ENCODE peak calls at places on chromosomes 11 and 22, in four cellular contexts. L, Y, G and T are unnamed samples.

GRCh38 chr11:78248191-78248590 is 59.5 kb downstream of the USP35 start:
- DNase-seq in G (no peak), L (no peak), Y (no peak), T (no peak)

GRCh38 chr11:80855975-80856524 is 1415.2 kb upstream of the TENM4 start:
- DNase-seq in Y (no peak), L (no peak), G (no peak), T (no peak)

GRCh38 chr11:34619062-34619516 is 1.8 kb upstream of the EHF start:
- DNase-seq in Y (no peak), L (peak; percentile 26), G (no peak), T (peak; percentile 41)

GRCh38 chr11:130431806-130432205 is 3.4 kb upstream of the ADAMTS8 start:
- DNase-seq in Y (no peak), G (no peak), L (no peak), T (no peak)

GRCh38 chr11:73980001-73980960 is 2.4 kb downstream of the UCP2 start:
- DNase-seq in G (no peak), L (no peak), Y (peak; percentile 56), T (peak; percentile 67)

GRCh38 chr11:23976369-23976768 is 520.5 kb upstream of the LUZP2 start:
- DNase-seq in Y (no peak), L (no peak), G (no peak), T (no peak)

GRCh38 chr11:35056391-35057093 is 82.4 kb upstream of the CD44 start:
- DNase-seq in Y (no peak), G (no peak), L (no peak), T (no peak)

GRCh38 chr11:134661660-134662059 is 249.6 kb upstream of the B3GAT1 start:
- DNase-seq in G (peak; percentile 6), Y (no peak), L (no peak), T (no peak)

GRCh38 chr11:70698871-70699270 is 300.5 kb downstream of the CTTN start:
- DNase-seq in L (no peak), G (no peak), Y (no peak), T (no peak)

GRCh38 chr11:10623797-10624761 is 55.6 kb upstream of the LYVE1 start:
- DNase-seq in Y (peak; percentile 72), G (peak; percentile 84), L (no peak), T (peak; percentile 75)

GRCh38 chr11:58734681-58735490 is 3.1 kb upstream of the GLYAT start:
- DNase-seq in G (no peak), L (no peak), Y (no peak), T (no peak)

GRCh38 chr11:115496892-115497291 is 7.3 kb downstream of the CADM1 start:
- DNase-seq in L (peak; percentile 76), G (no peak), Y (no peak), T (no peak)

GRCh38 chr11:117878314-117878938 is 2.0 kb upstream of the FXYD6 start:
- DNase-seq in G (no peak), Y (no peak), L (no peak), T (no peak)

GRCh38 chr11:23931443-23931842 is 565.4 kb upstream of the LUZP2 start:
- DNase-seq in Y (no peak), G (no peak), L (no peak), T (no peak)

GRCh38 chr11:66143264-66143566 is 73.1 kb downstream of the PACS1 start:
- DNase-seq in Y (no peak), G (no peak), L (no peak), T (no peak)
- H3K79me2 ChIP-seq in Y (no peaks in the 10 kb centered on the region), G (no peaks in the 10 kb centered on the region), L (peaks cover 2% of the 10 kb centered on the region), T (no peaks in the 10 kb centered on the region)

GRCh38 chr22:21818487-21819182 is 48.8 kb downstream of the MAPK1 start:
- DNase-seq in G (no peak), Y (peak; percentile 34), L (no peak), T (peak; percentile 40)
- H3K23ac ChIP-seq in G (no peak overlapping the region), Y (no peak overlapping the region), L (no peak overlapping the region), T (no peak overlapping the region)

DNA sequence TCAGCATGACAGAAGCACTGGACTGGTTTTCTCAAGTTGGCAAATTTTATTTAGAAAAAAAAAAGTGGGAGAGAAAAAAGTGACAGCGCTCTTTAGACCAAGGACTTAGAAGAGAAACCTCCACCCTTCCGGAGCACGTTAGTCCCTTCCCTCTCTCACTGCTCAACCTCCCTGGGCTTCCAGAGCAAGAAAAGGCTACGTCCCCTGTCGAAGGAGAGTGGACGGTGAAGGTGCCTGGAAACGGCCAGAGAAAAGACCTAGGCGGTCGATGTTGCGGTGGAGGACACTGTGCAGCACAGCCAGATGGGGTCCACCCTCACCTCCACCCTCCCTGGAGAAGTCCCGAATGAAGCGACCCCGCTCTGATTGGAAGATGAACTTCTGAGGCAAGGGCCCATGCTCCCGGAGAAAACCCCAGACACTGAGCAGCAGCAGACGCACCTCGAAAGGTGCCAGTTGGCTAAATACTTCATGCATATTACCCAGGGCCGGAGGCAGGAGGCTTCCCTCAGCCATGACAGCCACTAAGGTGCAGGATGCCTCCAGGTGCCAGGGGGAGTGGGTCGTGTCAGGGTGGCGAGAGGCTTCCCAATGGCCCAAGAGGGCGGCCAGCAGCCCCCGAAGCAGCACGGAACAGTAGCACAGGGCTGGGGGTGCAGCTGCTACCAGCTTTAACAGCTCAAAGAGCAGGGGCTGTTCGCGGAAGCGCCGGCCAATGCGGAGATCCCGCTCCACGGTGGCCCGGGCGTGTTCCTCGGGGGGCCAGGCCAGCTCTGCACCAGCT is 604 bp upstream of the GANAB start:
- DNase-seq in G (no peak), L (no peak), Y (peak; percentile 40), T (no peak)
- H3K79me2 ChIP-seq in G (peaks cover 50% of the 10 kb centered on the region), L (peaks cover 9% of the 10 kb centered on the region), Y (peaks cover 12% of the 10 kb centered on the region), T (peaks cover 28% of the 10 kb centered on the region)

DNA sequence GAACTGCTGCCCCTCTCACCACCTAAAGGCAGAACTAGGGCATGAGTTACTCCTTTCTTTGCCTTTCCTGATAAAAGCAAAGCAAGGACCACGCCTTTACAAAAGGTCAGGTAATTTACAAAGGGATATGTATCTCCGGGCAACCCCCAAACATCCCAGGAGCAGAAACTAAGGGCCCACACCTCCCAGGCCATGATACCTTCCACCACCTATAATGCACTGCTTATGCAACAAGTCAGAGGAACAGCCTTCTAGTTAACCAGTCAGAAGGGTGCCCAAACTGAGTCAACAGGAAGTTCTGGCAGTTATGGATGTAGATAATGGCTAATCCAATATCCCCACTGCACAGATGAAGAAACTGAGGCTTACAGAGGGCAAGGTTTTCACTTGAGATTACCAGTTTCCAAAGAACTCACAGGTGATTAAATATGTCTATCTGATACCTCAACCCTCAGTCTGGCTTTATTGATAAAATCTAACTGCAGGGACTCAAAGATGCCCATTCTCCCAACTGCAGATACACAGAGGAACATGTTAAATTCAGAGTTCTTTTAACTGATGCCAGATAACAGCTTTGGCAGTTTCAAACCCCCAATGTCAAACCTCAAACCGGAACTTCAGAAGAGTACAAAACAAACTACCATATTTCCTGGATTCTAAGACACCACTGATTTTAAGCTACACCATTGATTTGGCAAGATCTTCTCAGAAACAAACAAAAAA is 16.8 kb upstream of the CASTOR1 start:
- DNase-seq in G (no peak), Y (no peak), L (no peak), T (no peak)
- H3K23ac ChIP-seq in G (no peak overlapping the region), Y (no peak overlapping the region), L (no peak overlapping the region), T (no peak overlapping the region)

GRCh38 chr22:37281195-37281594 is 1.1 kb upstream of the CYTH4 start:
- DNase-seq in G (no peak), L (no peak), Y (no peak), T (no peak)
- H3K79me2 ChIP-seq in G (no peaks in the 10 kb centered on the region), L (no peaks in the 10 kb centered on the region), Y (no peaks in the 10 kb centered on the region), T (no peaks in the 10 kb centered on the region)

DNA sequence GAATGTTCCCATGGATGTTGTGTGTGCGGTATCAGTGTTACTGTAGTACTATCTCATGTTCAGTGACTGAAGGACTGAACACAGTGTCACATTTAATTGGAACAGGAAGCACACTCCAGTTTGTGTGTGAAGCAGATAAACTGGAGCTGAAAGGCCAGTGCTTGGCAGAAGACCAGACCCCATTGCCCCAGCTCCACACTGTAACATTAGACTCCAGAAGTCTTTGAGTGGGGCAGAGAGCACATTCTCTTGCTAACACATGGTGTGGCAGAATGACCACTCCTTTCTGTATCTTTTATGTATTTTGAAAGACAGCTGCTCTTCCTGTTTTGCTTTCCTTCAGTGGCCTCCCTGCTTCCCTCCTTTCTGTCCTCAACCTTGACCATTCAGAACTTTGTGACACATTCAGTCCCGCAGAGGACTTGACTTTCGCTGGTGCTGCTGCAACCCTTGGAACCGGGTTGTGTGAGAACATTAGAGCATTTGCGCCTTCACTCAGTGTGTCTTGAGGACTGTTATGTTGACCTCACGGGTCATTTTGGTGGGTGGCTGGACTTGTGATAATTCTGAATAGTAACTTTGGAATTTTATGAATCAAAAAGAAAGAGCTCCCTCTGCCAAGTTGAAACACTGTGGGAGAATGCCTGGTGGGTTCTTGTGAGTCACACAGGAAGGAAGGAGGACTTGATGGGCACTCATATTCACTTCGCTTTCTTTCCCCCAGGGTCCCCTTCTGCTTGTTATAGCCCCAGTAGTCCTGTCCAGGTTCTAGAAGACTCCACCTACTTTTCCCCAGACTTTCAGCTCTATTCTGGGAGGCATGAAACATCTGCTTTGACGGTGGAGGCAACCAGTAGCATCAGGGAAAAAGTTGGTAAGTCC is 26.4 kb downstream of the AMOTL1 start:
- DNase-seq in G (no peak), Y (no peak), L (no peak), T (no peak)
- H3K23ac ChIP-seq in G (no peak overlapping the region), Y (no peak overlapping the region), L (no peak overlapping the region), T (no peak overlapping the region)

GRCh38 chr22:36052505-36052941 is 23.9 kb upstream of the RBFOX2 start:
- DNase-seq in Y (no peak), L (peak; percentile 97), G (no peak), T (peak; percentile 72)

GRCh38 chr22:36049678-36049997 is 21.0 kb upstream of the RBFOX2 start:
- DNase-seq in L (no peak), Y (no peak), G (no peak), T (no peak)

GRCh38 chr22:36053242-36054147 is 24.9 kb upstream of the RBFOX2 start:
- DNase-seq in G (no peak), Y (no peak), L (no peak), T (no peak)

DNA sequence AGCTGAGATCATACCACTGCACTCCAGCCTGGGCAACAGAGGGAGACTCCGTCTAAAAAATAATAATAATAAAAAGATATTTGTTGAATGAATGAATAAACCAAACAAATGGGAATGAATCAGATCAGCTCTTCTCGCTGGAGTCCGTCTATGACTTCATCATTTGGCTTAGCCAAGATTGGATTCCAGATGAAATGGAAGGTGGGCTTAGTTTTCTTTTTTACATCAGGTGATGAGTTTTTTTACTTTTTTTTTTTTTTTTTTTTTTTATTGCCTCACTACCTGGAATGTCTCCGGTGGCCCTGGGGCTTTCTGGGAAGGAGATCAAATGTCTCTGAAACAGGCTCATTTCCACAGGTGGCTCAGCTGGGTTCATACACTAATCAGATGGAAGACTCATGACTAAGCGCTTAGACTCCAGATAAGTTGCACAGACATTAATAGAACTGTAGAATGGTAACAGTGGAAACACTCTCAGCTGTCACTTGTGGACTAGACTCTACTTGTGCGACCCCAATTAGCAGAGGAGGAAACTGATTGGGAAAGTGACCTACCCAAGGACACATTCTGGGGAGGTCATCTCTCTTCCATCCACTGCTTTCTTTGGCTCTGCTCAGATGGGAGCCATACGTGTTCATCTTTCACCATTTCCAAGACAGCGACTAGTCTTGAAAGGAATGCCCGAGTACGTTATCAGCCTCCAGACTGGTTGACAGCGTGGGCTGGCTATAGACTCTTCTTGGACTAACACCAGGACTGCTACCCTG is 20.5 kb upstream of the RBFOX2 start:
- DNase-seq in Y (no peak), L (peak; percentile 89), G (no peak), T (no peak)
- H3K79me2 ChIP-seq in Y (no peaks in the 10 kb centered on the region), L (no peaks in the 10 kb centered on the region), G (no peaks in the 10 kb centered on the region), T (no peaks in the 10 kb centered on the region)

GRCh38 chr11:128513915-128514681 is 73.3 kb downstream of the ETS1 start:
- DNase-seq in G (no peak), L (no peak), Y (no peak), T (no peak)
- H3K23ac ChIP-seq in G (no peak overlapping the region), L (no peak overlapping the region), Y (no peak overlapping the region), T (no peak overlapping the region)